ENCODE peak calls at places on chromosomes 13 and 19, in nine cellular contexts. Y is endothelial cell; B is aorta; K is activated CD4-positive, alpha-beta T cell treated with anti-CD3 and anti-CD28 coated beads, Interleukin-2, amount 50 U/mL, for 4 hours; E is hepatic stellate cell; L is T47D; G is activated B cell treated with CpG ODN at 0.5 μM for 24 hours; Q is HEK293T; H is CD4-positive, alpha-beta memory T cell. C is an unnamed sample.

GRCh38 chr19:5666921-5667610 is 13.2 kb downstream of the MICOS13 start:
- DNase-seq in Y (no peak), B (no peak), K (no peak), E (no peak), L (no peak), G (no peak), Q (no peak), H (no peak), C (no peak)

GRCh38 chr19:10346509-10346908 is 7.1 kb upstream of the ICAM3 start:
- DNase-seq in Y (no peak), B (peak; percentile 65), K (no peak), E (no peak), L (no peak), G (no peak), Q (no peak), H (no peak), C (no peak)

GRCh38 chr19:8659905-8660304 is 29.5 kb downstream of the NFILZ start:
- DNase-seq in Y (no peak), B (no peak), K (no peak), E (no peak), L (no peak), G (no peak), Q (no peak), H (no peak), C (no peak)

GRCh38 chr13:106597190-106597589 is 29.3 kb upstream of the ARGLU1 start:
- DNase-seq in Y (no peak), B (peak; percentile 71), K (no peak), E (no peak), L (no peak), G (no peak), Q (no peak), H (no peak), C (peak; percentile 77)

GRCh38 chr19:49442793-49443365 is 1.6 kb upstream of the SLC17A7 start:
- DNase-seq in Y (peak; percentile 99), B (peak; percentile 97), K (peak; percentile 40), E (peak; percentile 94), L (peak; percentile 78), G (peak; percentile 66), Q (peak; percentile 86), H (peak; percentile 63), C (peak; percentile 95)

GRCh38 chr13:94305463-94305862 is 174.0 kb downstream of the DCT start:
- DNase-seq in Y (no peak), B (no peak), K (no peak), E (no peak), L (no peak), G (no peak), Q (no peak), H (no peak), C (peak; percentile 57)

GRCh38 chr19:8528500-8528899 is 14.5 kb upstream of the ZNF414 start:
- DNase-seq in Y (no peak), B (no peak), K (no peak), E (no peak), L (no peak), G (no peak), Q (no peak), H (no peak), C (no peak)

GRCh38 chr19:34996978-34997640 is 3.0 kb upstream of the GRAMD1A start:
- DNase-seq in Y (no peak), B (no peak), K (no peak), E (no peak), L (no peak), G (no peak), Q (no peak), H (no peak), C (no peak)

GRCh38 chr13:44498969-44499368 is 77.2 kb downstream of the TSC22D1 start:
- DNase-seq in Y (no peak), B (no peak), K (no peak), E (no peak), L (no peak), G (no peak), Q (no peak), H (no peak), C (no peak)

GRCh38 chr19:35297515-35297848 is 5.5 kb downstream of the MAG start:
- DNase-seq in Y (no peak), B (no peak), K (no peak), E (no peak), L (no peak), G (no peak), Q (no peak), H (no peak), C (no peak)

GRCh38 chr19:55683449-55684261 is 8.6 kb downstream of the EPN1 start:
- DNase-seq in Y (no peak), B (no peak), K (no peak), E (no peak), L (no peak), G (no peak), Q (no peak), H (no peak), C (no peak)

GRCh38 chr19:44587863-44588752 is 25.3 kb upstream of the IGSF23 start:
- DNase-seq in Y (no peak), B (no peak), K (no peak), E (peak; percentile 57), L (no peak), G (no peak), Q (no peak), H (no peak), C (peak; percentile 58)

GRCh38 chr19:9456018-9456689 is 20.8 kb upstream of the ZNF266 start:
- DNase-seq in Y (no peak), B (no peak), K (no peak), E (no peak), L (no peak), G (no peak), Q (no peak), H (no peak), C (no peak)

C was measured in AG08395.